ENCODE peak calls at places on chromosomes 6 and 20, in six cellular contexts. C is GF-D8; T is GM03348; D is activated T-cell treated with anti-CD3 and anti-CD28 coated beads, Interleukin-2, amount 50 U/mL, for 72 hours; H is GM12865; B is prostate gland. L is an unnamed sample.

GRCh38 chr20:50886184-50886790 is 45.0 kb downstream of the ADNP start:
- DNase-seq in C (no peak), T (no peak), D (no peak), H (no peak), B (no peak), L (no peak)

GRCh38 chr6:122322824-122323223 is 76.6 kb upstream of the HSF2 start:
- DNase-seq in C (no peak), T (no peak), D (no peak), H (peak; percentile 1), B (no peak), L (no peak)

GRCh38 chr6:111552999-111553398 is 52.7 kb downstream of the TRAF3IP2 start:
- DNase-seq in C (no peak), T (no peak), D (no peak), H (no peak), B (no peak), L (no peak)

GRCh38 chr6:149862901-149863595 is 1.1 kb downstream of the LRP11 start:
- DNase-seq in C (peak; percentile 30), T (peak; percentile 83), D (peak; percentile 52), H (peak; percentile 50), B (peak; percentile 77), L (peak; percentile 87)

GRCh38 chr6:9511157-9511556 is 903.7 kb downstream of the TFAP2A start:
- DNase-seq in C (no peak), T (no peak), D (no peak), H (no peak), B (no peak), L (no peak)

GRCh38 chr6:32796848-32797776 is 19.7 kb downstream of the HLA-DOB start:
- DNase-seq in C (peak; percentile 4), T (peak; percentile 76), D (peak; percentile 79), H (peak; percentile 79), B (peak; percentile 58), L (peak; percentile 84)

GRCh38 chr6:130896249-130896648 is 69.0 kb downstream of the SMLR1 start:
- DNase-seq in C (no peak), T (no peak), D (no peak), H (no peak), B (no peak), L (no peak)

GRCh38 chr6:85458782-85459181 is 8.9 kb downstream of the NT5E start:
- DNase-seq in C (no peak), T (no peak), D (no peak), H (no peak), B (no peak), L (no peak)

GRCh38 chr6:112253842-112254816 is at the start of gene LAMA4:
- DNase-seq in C (no peak), T (peak; percentile 80), D (peak; percentile 18), H (no peak), B (no peak), L (peak; percentile 37)

GRCh38 chr6:43196337-43196736 is 14.3 kb downstream of the CUL9 start:
- DNase-seq in C (no peak), T (no peak), D (no peak), H (no peak), B (no peak), L (no peak)

GRCh38 chr6:80363501-80363900 is 257.0 kb downstream of the BCKDHB start:
- DNase-seq in C (no peak), T (peak; percentile 45), D (no peak), H (no peak), B (no peak), L (no peak)

GRCh38 chr20:19864130-19864529 is 106.1 kb downstream of the RIN2 start:
- DNase-seq in C (no peak), T (no peak), D (no peak), H (no peak), B (no peak), L (no peak)

GRCh38 chr6:16711551-16712249 is 49.6 kb downstream of the ATXN1 start:
- DNase-seq in C (no peak), T (no peak), D (no peak), H (peak; percentile 19), B (no peak), L (no peak)

GRCh38 chr6:147448212-147448611 is 60.3 kb upstream of the SAMD5 start:
- DNase-seq in C (no peak), T (no peak), D (no peak), H (peak; percentile 29), B (no peak), L (peak; percentile 22)

GRCh38 chr6:87879144-87879861 is 168.3 kb upstream of the SPACA1 start:
- DNase-seq in C (no peak), T (no peak), D (no peak), H (peak; percentile 60), B (no peak), L (no peak)

GRCh38 chr6:27553123-27553904 is 80.4 kb upstream of the ZNF184 start:
- DNase-seq in C (no peak), T (no peak), D (peak; percentile 53), H (peak; percentile 88), B (no peak), L (no peak)

GRCh38 chr6:32081168-32081624 is 27.9 kb downstream of the TNXB start:
- DNase-seq in C (no peak), T (peak; percentile 97), D (no peak), H (no peak), B (no peak), L (peak; percentile 33)

GRCh38 chr20:43194187-43194586 is 4.5 kb upstream of the PTPRT start:
- DNase-seq in C (no peak), T (no peak), D (no peak), H (no peak), B (no peak), L (no peak)